ENCODE peak calls at places on chromosomes 11 and 22, in eight cellular contexts. Z, R, F, Y, Q, H, I and S are unnamed samples.
A peak's percentile ranks its signal among the peaks of the same experiment; 100 is the strongest.

GRCh38 chr22:30017375-30017774 is 62.9 kb upstream of the HORMAD2 start:
- DNase-seq in Z (no peak), F (no peak), H (no peak), Y (no peak), Q (no peak), I (no peak), R (no peak), S (no peak)

GRCh38 chr11:61555051-61555969 is 25.6 kb downstream of the SYT7 start:
- DNase-seq in F (no peak), I (no peak), Q (no peak), Z (no peak), H (no peak), R (no peak), Y (no peak), S (no peak)

GRCh38 chr11:44886765-44887164 is 63.9 kb downstream of the TP53I11 start:
- DNase-seq in I (no peak), R (no peak), H (no peak), Y (no peak), F (no peak), Z (no peak), Q (peak; percentile 59), S (no peak)

GRCh38 chr11:12017243-12017678 is 8.8 kb upstream of the DKK3 start:
- DNase-seq in F (peak; percentile 46), R (no peak), I (no peak), Z (no peak), H (no peak), Q (peak; percentile 94), Y (no peak), S (no peak)

GRCh38 chr11:72724851-72725730 is 27.1 kb downstream of the ARAP1 start:
- DNase-seq in Y (no peak), I (peak; percentile 72), R (no peak), Q (peak; percentile 89), F (no peak), H (peak; percentile 68), Z (peak; percentile 77), S (peak; percentile 83)

GRCh38 chr11:60127311-60127811 is 38.9 kb downstream of the MS4A2 start:
- DNase-seq in I (no peak), Y (no peak), Q (no peak), Z (no peak), R (no peak), H (no peak), F (no peak), S (no peak)

GRCh38 chr11:62574363-62575057 is 819 bp upstream of the EEF1G start:
- DNase-seq in R (no peak), F (no peak), I (no peak), Z (peak; percentile 84), Y (no peak), H (no peak), Q (peak; percentile 42), S (peak; percentile 36)

GRCh38 chr11:70796601-70797000 is 398.3 kb downstream of the CTTN start:
- DNase-seq in Y (peak; percentile 19), Z (no peak), F (no peak), R (no peak), Q (no peak), I (no peak), H (no peak), S (no peak)

GRCh38 chr22:24819941-24820461 is 14.0 kb downstream of the SGSM1 start:
- DNase-seq in F (no peak), R (no peak), Y (peak; percentile 48), Z (no peak), I (no peak), H (no peak), Q (peak; percentile 61), S (no peak)

GRCh38 chr11:17197431-17197898 is 10.3 kb downstream of the PIK3C2A start:
- DNase-seq in I (no peak), F (no peak), Q (no peak), R (no peak), Z (no peak), Y (no peak), H (no peak), S (no peak)

GRCh38 chr11:46554205-46555162 is 39.3 kb downstream of the AMBRA1 start:
- DNase-seq in H (no peak), Z (no peak), Q (peak; percentile 76), I (peak; percentile 17), R (no peak), Y (no peak), F (no peak), S (no peak)

GRCh38 chr22:31839986-31840385 is 86.2 kb downstream of the DEPDC5 start:
- DNase-seq in R (no peak), H (no peak), Q (no peak), Z (no peak), F (no peak), Y (no peak), I (no peak), S (no peak)

GRCh38 chr22:31840581-31840980 is 86.8 kb downstream of the DEPDC5 start:
- DNase-seq in F (no peak), Q (no peak), H (no peak), Z (no peak), R (no peak), Y (no peak), I (no peak), S (no peak)

GRCh38 chr22:31838917-31839316 is 85.1 kb downstream of the DEPDC5 start:
- DNase-seq in Q (no peak), I (peak; percentile 11), F (no peak), Z (no peak), H (no peak), R (no peak), Y (no peak), S (no peak)

GRCh38 chr22:31833930-31834329 is 80.1 kb downstream of the DEPDC5 start:
- DNase-seq in R (no peak), Y (no peak), I (no peak), F (no peak), Q (no peak), H (no peak), Z (no peak), S (no peak)

GRCh38 chr22:31836010-31836409 is 82.2 kb downstream of the DEPDC5 start:
- DNase-seq in H (no peak), Z (no peak), Q (no peak), R (no peak), F (no peak), I (no peak), Y (no peak), S (no peak)
- TF ChIP-seq CTCF in H (no peak), Z (no peak), Q (peak; percentile 3), R (no peak), F (no peak), I (no peak), Y (no peak), S (peak; percentile 7)

DNA sequence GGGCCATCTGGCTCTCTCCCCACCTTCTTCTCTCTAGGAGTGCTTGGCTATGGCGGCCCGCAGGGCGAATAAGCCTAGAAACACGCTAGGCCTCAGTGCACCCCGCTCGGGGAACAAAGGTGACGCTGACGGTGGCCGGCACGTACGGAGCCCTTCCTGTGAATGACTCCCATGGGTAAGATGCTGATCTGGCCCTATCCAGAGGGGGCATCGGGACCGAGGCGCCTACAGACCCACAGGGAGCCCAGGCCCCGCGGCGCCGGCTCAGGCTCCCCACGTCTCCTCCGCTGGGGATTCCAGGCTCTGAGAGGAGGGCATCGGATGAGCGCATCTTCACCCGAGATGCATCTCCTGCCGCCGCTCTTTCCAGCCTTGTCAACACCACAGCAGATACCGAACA is 31.4 kb upstream of the TESMIN start:
- DNase-seq in Z (no peak), Y (no peak), Q (no peak), I (no peak), H (no peak), F (no peak), R (no peak), S (no peak)
- TF ChIP-seq CTCF in Z (no peak), Y (no peak), Q (no peak), I (no peak), H (no peak), F (no peak), R (no peak), S (no peak)

DNA sequence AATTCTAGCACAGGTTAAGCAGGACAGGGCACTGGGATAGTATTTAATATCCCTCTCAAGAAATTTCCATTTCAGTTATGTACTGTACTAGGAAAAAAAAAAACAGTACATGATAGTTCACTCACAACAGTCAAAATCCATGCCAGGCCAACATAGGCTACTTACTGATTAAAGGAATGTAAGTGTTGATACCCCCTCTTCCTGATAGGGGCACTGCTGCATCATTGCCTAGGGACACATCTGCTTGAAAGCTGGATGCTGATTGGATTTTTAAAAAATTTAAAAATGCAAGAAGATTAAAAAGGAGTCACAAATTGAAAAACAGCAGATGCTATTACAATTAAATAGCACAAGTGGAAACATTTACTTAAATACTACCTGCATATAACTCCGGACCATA is 43.4 kb downstream of the APOL5 start:
- DNase-seq in Y (no peak), I (no peak), F (no peak), H (no peak), Z (no peak), R (no peak), Q (peak; percentile 48), S (no peak)
- TF ChIP-seq CTCF in Y (peak; percentile 19), I (peak; percentile 43), F (peak; percentile 15), H (peak; percentile 38), Z (peak; percentile 29), R (no peak), Q (no peak), S (peak; percentile 3)

GRCh38 chr11:83027794-83028193 is 43.9 kb downstream of the RAB30 start:
- DNase-seq in F (no peak), Z (no peak), R (no peak), Q (no peak), Y (no peak), I (no peak), H (no peak), S (no peak)
- TF ChIP-seq CTCF in F (no peak), Z (no peak), R (no peak), Q (no peak), Y (no peak), I (no peak), H (no peak), S (no peak)

GRCh38 chr11:117759305-117759704 is 37.7 kb downstream of the DSCAML1 start:
- DNase-seq in I (no peak), Y (no peak), Q (no peak), H (no peak), R (no peak), F (no peak), Z (no peak), S (no peak)
- TF ChIP-seq CTCF in I (no peak), Y (no peak), Q (no peak), H (no peak), R (no peak), F (no peak), Z (no peak), S (no peak)

DNA sequence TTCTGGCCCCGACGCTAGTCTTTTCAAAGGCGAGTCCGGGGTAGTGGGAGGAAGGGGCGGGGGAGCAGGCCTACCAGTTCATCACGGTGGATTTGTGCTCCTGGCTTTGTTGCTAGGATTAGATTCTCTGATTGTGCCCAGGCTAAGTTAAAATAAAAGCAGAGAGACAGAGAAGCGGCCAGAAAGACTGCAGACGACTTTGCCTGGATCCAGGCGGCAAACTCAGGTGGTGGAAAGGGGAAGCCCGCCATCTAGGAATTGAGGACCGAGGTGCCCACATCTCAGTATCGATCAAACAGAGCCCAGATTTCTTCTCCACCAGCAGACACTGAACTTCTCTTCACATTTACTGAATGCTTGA is 2.6 kb downstream of the FAT3 start:
- DNase-seq in Q (no peak), R (no peak), Z (no peak), Y (no peak), I (no peak), F (no peak), H (no peak), S (peak; percentile 13)
- TF ChIP-seq CTCF in Q (no peak), R (no peak), Z (no peak), Y (no peak), I (no peak), F (no peak), H (no peak), S (no peak)